ENCODE peak calls at places on chromosomes 11 and 22, in four cellular contexts. One of them, this sample, is unnamed.
A peak's percentile ranks its signal among the peaks of the same experiment; 100 is the strongest.

GRCh38 chr11:92596596-92597317 is 372.1 kb downstream of the FAT3 start:
- DNase-seq in RWPE1: no peak
- DNase-seq in dorsolateral prefrontal cortex: no peak
- DNase-seq in right atrium auricular region: no peak
- DNase-seq in this sample: no peak

GRCh38 chr11:89205378-89205777 is 27.7 kb downstream of the TYR start:
- DNase-seq in RWPE1: peak; percentile 3
- DNase-seq in dorsolateral prefrontal cortex: no peak
- DNase-seq in right atrium auricular region: no peak
- DNase-seq in this sample: no peak

GRCh38 chr11:46386005-46386331 is 4.5 kb downstream of the MDK start:
- DNase-seq in RWPE1: no peak
- DNase-seq in dorsolateral prefrontal cortex: no peak
- DNase-seq in right atrium auricular region: no peak
- DNase-seq in this sample: no peak

GRCh38 chr22:49829044-49829719 is 1.5 kb upstream of the BRD1 start:
- DNase-seq in RWPE1: no peak
- DNase-seq in dorsolateral prefrontal cortex: no peak
- DNase-seq in right atrium auricular region: no peak
- DNase-seq in this sample: no peak

GRCh38 chr11:133215529-133216230 is 316.6 kb downstream of the OPCML start:
- DNase-seq in RWPE1: no peak
- DNase-seq in dorsolateral prefrontal cortex: no peak
- DNase-seq in right atrium auricular region: peak; percentile 1
- DNase-seq in this sample: no peak

GRCh38 chr11:85889676-85890579 is 34.7 kb downstream of the CCDC83 start:
- DNase-seq in RWPE1: peak; percentile 73
- DNase-seq in dorsolateral prefrontal cortex: no peak
- DNase-seq in right atrium auricular region: no peak
- DNase-seq in this sample: no peak

GRCh38 chr22:47618611-47619010 is 856.2 kb downstream of the TBC1D22A start:
- DNase-seq in RWPE1: no peak
- DNase-seq in dorsolateral prefrontal cortex: no peak
- DNase-seq in right atrium auricular region: no peak
- DNase-seq in this sample: no peak

GRCh38 chr11:26230021-26230420 is 101.9 kb upstream of the ANO3 start:
- DNase-seq in RWPE1: no peak
- DNase-seq in dorsolateral prefrontal cortex: no peak
- DNase-seq in right atrium auricular region: no peak
- DNase-seq in this sample: no peak

GRCh38 chr11:113339909-113340569 is 25.7 kb downstream of the TTC12 start:
- DNase-seq in RWPE1: no peak
- DNase-seq in dorsolateral prefrontal cortex: no peak
- DNase-seq in right atrium auricular region: no peak
- DNase-seq in this sample: no peak

GRCh38 chr11:131624526-131624925 is 254.1 kb downstream of the NTM start:
- DNase-seq in RWPE1: no peak
- DNase-seq in dorsolateral prefrontal cortex: no peak
- DNase-seq in right atrium auricular region: peak; percentile 21
- DNase-seq in this sample: no peak

GRCh38 chr11:27938011-27938410 is 169.9 kb downstream of the KIF18A start:
- DNase-seq in RWPE1: no peak
- DNase-seq in dorsolateral prefrontal cortex: no peak
- DNase-seq in right atrium auricular region: no peak
- DNase-seq in this sample: no peak

GRCh38 chr11:71496421-71496820 is 30.6 kb upstream of the KRTAP5-7 start:
- DNase-seq in RWPE1: no peak
- DNase-seq in dorsolateral prefrontal cortex: no peak
- DNase-seq in right atrium auricular region: no peak
- DNase-seq in this sample: no peak

GRCh38 chr11:128291835-128292234 is 295.5 kb downstream of the ETS1 start:
- DNase-seq in RWPE1: no peak
- DNase-seq in dorsolateral prefrontal cortex: no peak
- DNase-seq in right atrium auricular region: no peak
- DNase-seq in this sample: no peak

GRCh38 chr11:7706377-7706776 is at the start of gene OVCH2:
- DNase-seq in RWPE1: no peak
- DNase-seq in dorsolateral prefrontal cortex: no peak
- DNase-seq in right atrium auricular region: no peak
- DNase-seq in this sample: no peak

GRCh38 chr11:68128682-68129327 is 7.6 kb upstream of the CHKA start:
- DNase-seq in RWPE1: no peak
- DNase-seq in dorsolateral prefrontal cortex: no peak
- DNase-seq in right atrium auricular region: no peak
- DNase-seq in this sample: no peak

GRCh38 chr11:113153847-113154246 is 160.5 kb upstream of the TTC12 start:
- DNase-seq in RWPE1: no peak
- DNase-seq in dorsolateral prefrontal cortex: no peak
- DNase-seq in right atrium auricular region: no peak
- DNase-seq in this sample: no peak

GRCh38 chr11:89184021-89184420 is 6.3 kb downstream of the TYR start:
- DNase-seq in RWPE1: no peak
- DNase-seq in dorsolateral prefrontal cortex: no peak
- DNase-seq in right atrium auricular region: no peak
- DNase-seq in this sample: no peak

GRCh38 chr11:1206391-1207271 is 16.2 kb upstream of the MUC5B start:
- DNase-seq in RWPE1: no peak
- DNase-seq in dorsolateral prefrontal cortex: peak; percentile 31
- DNase-seq in right atrium auricular region: no peak
- DNase-seq in this sample: no peak

GRCh38 chr11:110763249-110764011 is 51.2 kb upstream of the ARHGAP20 start:
- DNase-seq in RWPE1: no peak
- DNase-seq in dorsolateral prefrontal cortex: no peak
- DNase-seq in right atrium auricular region: no peak
- DNase-seq in this sample: no peak

GRCh38 chr11:114232400-114233070 is 63.7 kb upstream of the NNMT start:
- DNase-seq in RWPE1: peak; percentile 48
- DNase-seq in dorsolateral prefrontal cortex: no peak
- DNase-seq in right atrium auricular region: no peak
- DNase-seq in this sample: no peak

GRCh38 chr22:47155131-47155885 is 392.9 kb downstream of the TBC1D22A start:
- DNase-seq in RWPE1: no peak
- DNase-seq in dorsolateral prefrontal cortex: no peak
- DNase-seq in right atrium auricular region: no peak
- DNase-seq in this sample: no peak

GRCh38 chr11:86134580-86135318 is 65.9 kb upstream of the PICALM start:
- DNase-seq in RWPE1: no peak
- DNase-seq in dorsolateral prefrontal cortex: no peak
- DNase-seq in right atrium auricular region: no peak
- DNase-seq in this sample: no peak

GRCh38 chr11:134592391-134592990 is 180.4 kb upstream of the B3GAT1 start:
- DNase-seq in RWPE1: no peak
- DNase-seq in dorsolateral prefrontal cortex: no peak
- DNase-seq in right atrium auricular region: no peak
- DNase-seq in this sample: peak; percentile 28

GRCh38 chr11:102603091-102603490 is 22.0 kb downstream of the MMP20 start:
- DNase-seq in RWPE1: no peak
- DNase-seq in dorsolateral prefrontal cortex: peak; percentile 60
- DNase-seq in right atrium auricular region: no peak
- DNase-seq in this sample: no peak

GRCh38 chr11:61949169-61950034 is 749 bp upstream of the BEST1 start:
- DNase-seq in RWPE1: peak; percentile 74
- DNase-seq in dorsolateral prefrontal cortex: peak; percentile 92
- DNase-seq in right atrium auricular region: peak; percentile 95
- DNase-seq in this sample: peak; percentile 42

GRCh38 chr22:44707752-44708151 is 5.7 kb downstream of the PRR5 start:
- DNase-seq in RWPE1: peak; percentile 15
- DNase-seq in dorsolateral prefrontal cortex: no peak
- DNase-seq in right atrium auricular region: no peak
- DNase-seq in this sample: no peak

GRCh38 chr11:76664578-76665061 is 5.9 kb downstream of the LRRC32 start:
- DNase-seq in RWPE1: no peak
- DNase-seq in dorsolateral prefrontal cortex: peak; percentile 21
- DNase-seq in right atrium auricular region: no peak
- DNase-seq in this sample: no peak

GRCh38 chr22:23178512-23179254 is 1.6 kb upstream of the BCR start:
- DNase-seq in RWPE1: peak; percentile 67
- DNase-seq in dorsolateral prefrontal cortex: peak; percentile 84
- DNase-seq in right atrium auricular region: peak; percentile 66
- DNase-seq in this sample: peak; percentile 83

GRCh38 chr11:33984682-33985389 is 66.7 kb upstream of the CAPRIN1 start:
- DNase-seq in RWPE1: no peak
- DNase-seq in dorsolateral prefrontal cortex: no peak
- DNase-seq in right atrium auricular region: no peak
- DNase-seq in this sample: no peak

DNA sequence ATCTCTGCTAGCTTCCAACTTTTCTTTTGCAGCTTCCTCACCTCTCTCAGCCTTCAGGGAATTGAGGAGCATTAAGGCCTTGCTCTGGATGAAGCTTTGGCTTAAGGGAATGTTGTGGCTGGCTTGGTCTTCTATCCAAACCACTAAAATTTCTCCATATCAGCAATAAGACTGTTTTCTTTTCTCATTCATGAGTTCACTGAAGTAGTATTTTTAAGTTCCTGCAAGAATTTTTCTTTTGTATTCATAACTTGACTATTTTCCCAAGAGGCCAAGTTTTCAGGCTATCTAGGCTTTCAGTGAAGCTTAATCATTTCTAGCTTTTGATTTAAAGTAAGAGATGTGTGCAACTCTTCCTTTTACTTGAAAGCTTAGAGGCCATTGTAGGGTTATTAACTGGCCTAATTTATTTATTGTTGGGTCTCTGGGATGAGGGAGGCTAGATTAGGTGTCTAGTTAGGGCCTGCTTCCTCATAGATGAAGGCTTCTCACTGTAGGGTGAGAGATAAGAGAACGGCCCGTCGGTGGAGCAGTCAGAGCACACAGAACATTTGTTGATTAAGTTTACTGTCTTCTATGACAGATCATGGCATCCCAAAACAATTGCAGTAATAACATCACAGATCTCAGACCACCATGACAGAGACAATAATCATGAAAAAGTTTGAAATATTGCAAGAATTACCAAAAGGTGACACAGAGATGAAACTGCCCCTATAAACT is 33.2 kb downstream of the CSF2RB start:
- DNase-seq in RWPE1: no peak
- DNase-seq in dorsolateral prefrontal cortex: no peak
- DNase-seq in right atrium auricular region: no peak
- DNase-seq in this sample: peak; percentile 41
- TF ChIP-seq CTCF in RWPE1: peak; percentile 7
- TF ChIP-seq CTCF in dorsolateral prefrontal cortex: no peak
- TF ChIP-seq CTCF in right atrium auricular region: no peak
- TF ChIP-seq CTCF in this sample: peak; percentile 12

GRCh38 chr22:41957941-41958556 is 6.1 kb downstream of the SMIM45 start:
- DNase-seq in RWPE1: no peak
- DNase-seq in dorsolateral prefrontal cortex: no peak
- DNase-seq in right atrium auricular region: no peak
- DNase-seq in this sample: no peak
- TF ChIP-seq CTCF in RWPE1: peak; percentile 18
- TF ChIP-seq CTCF in dorsolateral prefrontal cortex: peak; percentile 6
- TF ChIP-seq CTCF in right atrium auricular region: no peak
- TF ChIP-seq CTCF in this sample: no peak

GRCh38 chr11:60700689-60701508 is 1.5 kb downstream of the MS4A8 start:
- DNase-seq in RWPE1: peak; percentile 33
- DNase-seq in dorsolateral prefrontal cortex: no peak
- DNase-seq in right atrium auricular region: peak; percentile 38
- DNase-seq in this sample: peak; percentile 46
- TF ChIP-seq CTCF in RWPE1: peak; percentile 18
- TF ChIP-seq CTCF in dorsolateral prefrontal cortex: no peak
- TF ChIP-seq CTCF in right atrium auricular region: no peak
- TF ChIP-seq CTCF in this sample: peak; percentile 27

DNA sequence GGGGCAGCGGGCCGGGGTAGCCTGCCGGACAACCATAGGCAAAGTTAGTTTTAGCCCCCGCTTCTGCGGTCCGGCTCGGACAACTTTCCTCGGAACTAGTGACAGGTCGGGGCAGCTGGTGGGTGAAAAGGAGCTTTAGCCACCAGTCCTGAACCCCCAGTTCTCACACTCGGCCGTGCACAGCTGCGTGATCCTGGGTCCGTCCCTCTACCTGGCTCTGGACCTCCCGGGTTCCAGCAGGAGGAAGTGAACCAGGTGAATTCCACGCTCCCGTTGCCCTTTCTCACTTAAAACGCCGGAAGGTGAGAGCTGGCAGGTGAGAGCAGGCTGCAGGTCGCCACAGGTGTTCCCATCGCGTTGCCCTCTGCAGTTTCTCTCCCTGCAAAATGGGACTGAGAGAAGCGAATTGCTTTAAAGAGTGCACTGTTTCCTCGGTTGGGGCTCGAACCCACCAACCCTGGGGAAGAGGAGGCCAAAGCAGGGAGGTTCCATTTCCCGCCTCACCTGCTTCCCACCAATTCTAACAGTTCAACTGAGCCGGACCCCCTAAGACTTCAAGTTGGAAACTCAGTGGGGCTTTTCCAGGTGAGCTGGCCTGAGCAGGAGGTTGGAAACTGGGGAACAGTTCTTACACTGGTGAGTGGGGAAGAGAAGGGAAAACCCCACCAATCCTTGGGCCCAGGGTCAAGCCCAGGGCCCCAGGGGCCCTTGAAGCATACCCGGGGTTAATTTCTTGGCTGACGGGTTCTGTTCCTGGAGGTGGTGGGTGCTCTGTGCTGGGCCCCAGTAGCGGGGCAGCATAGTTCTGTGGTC is 489 bp downstream of the CD82 start:
- DNase-seq in RWPE1: peak; percentile 30
- DNase-seq in dorsolateral prefrontal cortex: no peak
- DNase-seq in right atrium auricular region: no peak
- DNase-seq in this sample: no peak
- TF ChIP-seq CTCF in RWPE1: no peak
- TF ChIP-seq CTCF in dorsolateral prefrontal cortex: no peak
- TF ChIP-seq CTCF in right atrium auricular region: no peak
- TF ChIP-seq CTCF in this sample: no peak

GRCh38 chr11:10076458-10077141 is 217.4 kb downstream of the SBF2 start:
- DNase-seq in RWPE1: peak; percentile 5
- DNase-seq in dorsolateral prefrontal cortex: no peak
- DNase-seq in right atrium auricular region: no peak
- DNase-seq in this sample: peak; percentile 55
- TF ChIP-seq CTCF in RWPE1: peak; percentile 42
- TF ChIP-seq CTCF in dorsolateral prefrontal cortex: no peak
- TF ChIP-seq CTCF in right atrium auricular region: no peak
- TF ChIP-seq CTCF in this sample: peak; percentile 84

GRCh38 chr11:118286545-118286944 is 18.0 kb upstream of the CD3E start:
- DNase-seq in RWPE1: no peak
- DNase-seq in dorsolateral prefrontal cortex: no peak
- DNase-seq in right atrium auricular region: no peak
- DNase-seq in this sample: no peak
- TF ChIP-seq CTCF in RWPE1: no peak
- TF ChIP-seq CTCF in dorsolateral prefrontal cortex: no peak
- TF ChIP-seq CTCF in right atrium auricular region: no peak
- TF ChIP-seq CTCF in this sample: no peak

GRCh38 chr11:10632483-10632882 is 61.1 kb downstream of the IRAG1 start:
- DNase-seq in RWPE1: no peak
- DNase-seq in dorsolateral prefrontal cortex: no peak
- DNase-seq in right atrium auricular region: no peak
- DNase-seq in this sample: no peak
- TF ChIP-seq CTCF in RWPE1: no peak
- TF ChIP-seq CTCF in dorsolateral prefrontal cortex: no peak
- TF ChIP-seq CTCF in right atrium auricular region: no peak
- TF ChIP-seq CTCF in this sample: no peak

DNA sequence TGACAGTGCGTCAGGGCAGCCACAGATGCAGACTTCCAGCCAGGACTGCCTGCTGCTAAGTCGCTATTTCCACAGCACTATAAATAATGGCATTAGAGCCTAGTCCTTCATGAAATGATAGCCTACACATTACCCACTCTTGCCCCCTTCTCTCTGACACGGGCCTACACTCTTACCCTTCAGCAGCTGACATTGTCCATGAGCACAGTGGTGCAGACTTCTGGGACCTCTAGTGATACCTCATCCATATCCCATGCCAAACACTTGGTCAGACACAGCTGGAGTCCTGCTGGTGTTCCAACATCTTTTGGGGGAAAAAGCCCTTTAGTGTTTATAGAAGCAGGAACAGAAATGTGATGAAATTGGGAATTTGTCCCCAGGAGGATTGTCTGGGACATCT is 43.4 kb upstream of the RAB1B start:
- DNase-seq in RWPE1: no peak
- DNase-seq in dorsolateral prefrontal cortex: no peak
- DNase-seq in right atrium auricular region: no peak
- DNase-seq in this sample: no peak
- TF ChIP-seq CTCF in RWPE1: no peak
- TF ChIP-seq CTCF in dorsolateral prefrontal cortex: no peak
- TF ChIP-seq CTCF in right atrium auricular region: no peak
- TF ChIP-seq CTCF in this sample: no peak

This sample was measured in GM20000.